ENCODE peak calls at places on chromosome 3, in nine cellular contexts. T is MCF 10A, R is T-cell, M is HuH-7.5, U is LoVo, V is aorta, Y is substantia nigra, C is left ventricle myocardium inferior, Z is DMS53. H is an unnamed sample.

GRCh38 chr3:172877011-172877410 is 126.5 kb downstream of the ECT2 start:
- DNase-seq in V (no peak), M (no peak), Z (no peak), U (no peak), T (no peak), C (no peak), R (no peak), Y (no peak), H (no peak)

GRCh38 chr3:10194328-10195071 is 29.8 kb downstream of the IRAK2 start:
- DNase-seq in U (no peak), T (peak), C (no peak), Y (no peak), Z (no peak), R (peak), V (peak), M (no peak), H (no peak)

GRCh38 chr3:15329058-15330005 is 3.1 kb downstream of the SH3BP5 start:
- DNase-seq in T (no peak), U (no peak), R (no peak), M (no peak), Y (no peak), Z (no peak), V (no peak), C (no peak), H (no peak)

GRCh38 chr3:169811606-169812123 is 1.0 kb upstream of the LRRIQ4 start:
- DNase-seq in T (no peak), C (no peak), M (no peak), V (no peak), Y (no peak), R (no peak), U (no peak), Z (peak), H (no peak)

GRCh38 chr3:9420850-9421549 is 23.6 kb downstream of the SETD5 start:
- DNase-seq in V (no peak), R (no peak), T (peak), Y (no peak), C (no peak), Z (peak), U (peak), M (no peak), H (no peak)

GRCh38 chr3:195931582-195932273 is 23.4 kb upstream of the TNK2 start:
- DNase-seq in C (no peak), U (no peak), R (no peak), Y (no peak), T (no peak), M (no peak), Z (no peak), V (peak), H (no peak)

GRCh38 chr3:193890036-193890897 is 245.7 kb upstream of the HES1 start:
- DNase-seq in Y (no peak), V (no peak), T (no peak), U (no peak), Z (no peak), C (no peak), M (no peak), R (no peak), H (no peak)

GRCh38 chr3:64829331-64829730 is 141.5 kb upstream of the ADAMTS9 start:
- DNase-seq in T (no peak), C (no peak), R (no peak), Y (no peak), Z (no peak), M (no peak), V (no peak), U (no peak), H (no peak)

GRCh38 chr3:159938712-159939111 is 49.9 kb upstream of the IL12A start:
- DNase-seq in R (no peak), V (no peak), C (no peak), M (no peak), T (peak), U (no peak), Y (no peak), Z (no peak), H (no peak)

GRCh38 chr3:185401319-185401955 is 38.5 kb downstream of the MAP3K13 start:
- DNase-seq in R (no peak), Y (no peak), V (no peak), M (no peak), Z (no peak), U (no peak), C (no peak), T (peak), H (no peak)

GRCh38 chr3:128327606-128328031 is 139.1 kb downstream of the DNAJB8 start:
- DNase-seq in U (no peak), R (no peak), Z (no peak), Y (no peak), C (no peak), T (no peak), M (no peak), V (no peak), H (no peak)

GRCh38 chr3:38640661-38641441 is 8.6 kb downstream of the SCN5A start:
- DNase-seq in Z (no peak), U (no peak), M (no peak), Y (no peak), R (no peak), T (no peak), V (no peak), C (no peak), H (no peak)

GRCh38 chr3:184680411-184680990 is 31.4 kb downstream of the MAGEF1 start:
- DNase-seq in V (no peak), R (no peak), T (no peak), U (no peak), C (no peak), M (no peak), Y (no peak), Z (no peak), H (no peak)

GRCh38 chr3:98903705-98904481 is 2.4 kb upstream of the DCBLD2 start:
- DNase-seq in M (no peak), C (no peak), V (no peak), T (no peak), Y (no peak), Z (no peak), U (no peak), R (no peak), H (no peak)

GRCh38 chr3:20096135-20096685 is 56.0 kb downstream of the KAT2B start:
- DNase-seq in V (no peak), Y (no peak), R (no peak), Z (no peak), C (no peak), T (peak), M (no peak), U (no peak), H (no peak)

GRCh38 chr3:188170461-188171459 is 16.8 kb downstream of the LPP start:
- DNase-seq in R (peak), C (no peak), V (no peak), M (peak), T (no peak), Z (peak), Y (no peak), U (no peak), H (no peak)

GRCh38 chr3:56725175-56725574 is 42.1 kb upstream of the TASOR start:
- DNase-seq in M (no peak), T (no peak), Y (no peak), Z (no peak), R (peak), U (no peak), V (no peak), C (no peak), H (no peak)

H was measured in Right ventricle myocardium superior.